ENCODE peak calls at places on chromosomes 7 and 10, in eight cellular contexts. I, L, S, E, A, B, J and H are unnamed samples.
A peak's percentile ranks its signal among the peaks of the same experiment; 100 is the strongest.

GRCh38 chr10:93469454-93469853 is 12.7 kb downstream of the MYOF start:
- DNase-seq in I (peak; percentile 27), L (peak; percentile 13), S (no peak), E (no peak), A (no peak), B (no peak), J (no peak), H (no peak)

GRCh38 chr10:72050873-72051272 is 37.5 kb downstream of the SPOCK2 start:
- DNase-seq in I (no peak), L (no peak), S (no peak), E (no peak), A (no peak), B (no peak), J (no peak), H (no peak)

GRCh38 chr10:43071881-43072650 is 4.8 kb upstream of the RET start:
- DNase-seq in I (no peak), L (no peak), S (no peak), E (no peak), A (no peak), B (no peak), J (no peak), H (no peak)

GRCh38 chr7:3267928-3268690 is 32.9 kb upstream of the SDK1 start:
- DNase-seq in I (no peak), L (peak; percentile 88), S (peak; percentile 60), E (no peak), A (no peak), B (no peak), J (no peak), H (no peak)

GRCh38 chr10:14952851-14953451 is 945 bp downstream of the DCLRE1C start:
- DNase-seq in I (no peak), L (no peak), S (peak; percentile 43), E (no peak), A (peak; percentile 30), B (no peak), J (no peak), H (no peak)

GRCh38 chr10:125343118-125343752 is 182.9 kb upstream of the CTBP2 start:
- DNase-seq in I (no peak), L (peak; percentile 55), S (peak; percentile 56), E (peak; percentile 30), A (peak; percentile 3), B (no peak), J (no peak), H (no peak)

GRCh38 chr10:9382199-9382598 is 1327.7 kb downstream of the GATA3 start:
- DNase-seq in I (no peak), L (no peak), S (no peak), E (peak; percentile 63), A (no peak), B (no peak), J (no peak), H (no peak)

GRCh38 chr10:115936926-115937755 is 335.9 kb downstream of the GFRA1 start:
- DNase-seq in I (no peak), L (peak; percentile 12), S (peak; percentile 59), E (no peak), A (no peak), B (no peak), J (no peak), H (no peak)

GRCh38 chr7:55021951-55022617 is 3.3 kb downstream of the EGFR start:
- DNase-seq in I (peak; percentile 36), L (no peak), S (no peak), E (no peak), A (no peak), B (no peak), J (no peak), H (no peak)

GRCh38 chr7:95993420-95993819 is 221.1 kb downstream of the DYNC1I1 start:
- DNase-seq in I (no peak), L (peak; percentile 8), S (no peak), E (no peak), A (no peak), B (no peak), J (no peak), H (no peak)

GRCh38 chr7:158710651-158711102 is 6.1 kb upstream of the NCAPG2 start:
- DNase-seq in I (no peak), L (no peak), S (no peak), E (no peak), A (no peak), B (no peak), J (no peak), H (no peak)

GRCh38 chr10:110681023-110681681 is 37.0 kb downstream of the RBM20 start:
- DNase-seq in I (peak; percentile 56), L (peak; percentile 37), S (peak; percentile 44), E (peak; percentile 87), A (peak; percentile 41), B (no peak), J (no peak), H (no peak)

GRCh38 chr7:155869784-155870076 is 57.5 kb upstream of the SHH start:
- DNase-seq in I (no peak), L (no peak), S (no peak), E (no peak), A (no peak), B (no peak), J (no peak), H (no peak)

GRCh38 chr10:44253769-44254462 is 131.0 kb downstream of the CXCL12 start:
- DNase-seq in I (peak; percentile 47), L (peak; percentile 63), S (peak; percentile 84), E (no peak), A (no peak), B (peak; percentile 75), J (peak; percentile 36), H (peak; percentile 56)

GRCh38 chr7:143279186-143280098 is 5.3 kb upstream of the TMEM139 start:
- DNase-seq in I (no peak), L (peak; percentile 91), S (peak; percentile 85), E (no peak), A (peak; percentile 66), B (no peak), J (no peak), H (peak; percentile 27)

GRCh38 chr10:12625393-12626023 is 276.2 kb downstream of the CAMK1D start:
- DNase-seq in I (no peak), L (no peak), S (no peak), E (no peak), A (no peak), B (no peak), J (no peak), H (no peak)

GRCh38 chr10:49187950-49188761 is at the start of gene TMEM273:
- DNase-seq in I (peak; percentile 64), L (peak; percentile 33), S (no peak), E (no peak), A (no peak), B (no peak), J (peak; percentile 64), H (peak; percentile 66)

GRCh38 chr10:30435068-30435422 is 1.1 kb downstream of the MAP3K8 start:
- DNase-seq in I (no peak), L (no peak), S (peak; percentile 80), E (peak; percentile 44), A (no peak), B (peak; percentile 51), J (peak; percentile 57), H (no peak)

GRCh38 chr7:132768099-132768498 is 191.8 kb upstream of the PLXNA4 start:
- DNase-seq in I (no peak), L (no peak), S (no peak), E (no peak), A (no peak), B (no peak), J (no peak), H (no peak)

GRCh38 chr7:89887489-89887888 is 266.8 kb upstream of the STEAP1 start:
- DNase-seq in I (no peak), L (no peak), S (no peak), E (no peak), A (no peak), B (no peak), J (no peak), H (no peak)

DNA sequence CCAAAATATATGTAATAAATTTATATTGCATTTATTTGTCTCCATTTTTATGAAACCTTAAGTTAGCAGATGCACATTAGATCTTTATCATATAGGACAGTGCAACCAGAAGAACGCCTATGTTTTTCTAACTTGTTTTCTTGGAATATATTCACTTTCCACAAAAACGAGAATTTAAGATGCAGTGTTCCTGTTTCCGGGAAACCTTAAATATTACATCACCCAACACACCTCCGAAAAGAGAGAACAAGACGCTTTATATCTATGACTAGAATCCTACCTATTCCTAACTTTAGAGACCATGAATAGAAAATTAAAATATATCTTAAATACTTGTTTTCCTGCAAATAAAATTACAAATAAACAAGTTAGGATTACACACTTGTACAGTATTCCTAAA is 1.9 kb downstream of the EZH2 start:
- DNase-seq in I (no peak), L (no peak), S (no peak), E (no peak), A (no peak), B (no peak), J (no peak), H (no peak)
- H3K4me3 ChIP-seq in I (no peak overlapping the region), L (peak overlapping the region; percentile 80), S (peak overlapping the region; percentile 94), E (peak overlapping the region; percentile 100), A (no peak overlapping the region), B (no peak overlapping the region), J (no peak overlapping the region), H (no peak overlapping the region)

GRCh38 chr10:46096909-46097575 is 51.0 kb upstream of the MSMB start:
- DNase-seq in I (no peak), L (no peak), S (no peak), E (peak; percentile 20), A (no peak), B (no peak), J (no peak), H (no peak)
- H3K4me1 ChIP-seq in I (no peaks in the 10 kb centered on the region), L (no peaks in the 10 kb centered on the region), S (no peaks in the 10 kb centered on the region), E (peaks cover 42% of the 10 kb centered on the region), A (no peaks in the 10 kb centered on the region), B (no peaks in the 10 kb centered on the region), J (no peaks in the 10 kb centered on the region), H (no peaks in the 10 kb centered on the region)

GRCh38 chr7:84088669-84089278 is 105.8 kb downstream of the SEMA3A start:
- DNase-seq in I (no peak), L (no peak), S (no peak), E (no peak), A (no peak), B (no peak), J (no peak), H (no peak)

GRCh38 chr7:84091318-84091717 is 103.3 kb downstream of the SEMA3A start:
- DNase-seq in I (no peak), L (peak; percentile 15), S (no peak), E (no peak), A (no peak), B (no peak), J (no peak), H (no peak)

DNA sequence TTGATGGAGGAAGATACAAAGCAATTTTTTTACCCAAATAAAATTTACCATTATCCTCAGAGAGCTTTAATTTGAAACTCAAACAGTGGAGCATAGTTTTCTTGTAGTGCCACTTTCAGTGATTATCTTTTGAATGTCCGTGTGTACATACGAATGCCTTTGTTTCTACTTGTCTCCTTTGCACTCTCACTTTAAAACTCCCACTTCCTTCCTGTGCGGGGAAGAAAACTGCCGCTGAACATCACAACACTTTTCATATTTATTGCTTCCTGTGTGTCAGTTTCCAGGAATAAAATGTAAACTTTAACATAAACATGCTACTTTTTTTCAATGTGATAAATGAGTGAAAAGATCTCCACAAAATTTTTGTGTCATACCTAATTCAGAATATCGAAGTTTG is 102.4 kb downstream of the SEMA3A start:
- DNase-seq in I (no peak), L (peak; percentile 35), S (no peak), E (no peak), A (no peak), B (no peak), J (no peak), H (no peak)
- H3K4me3 ChIP-seq in I (no peak overlapping the region), L (peak overlapping the region; percentile 24), S (peak overlapping the region; percentile 61), E (no peak overlapping the region), A (no peak overlapping the region), B (no peak overlapping the region), J (no peak overlapping the region), H (no peak overlapping the region)

GRCh38 chr7:139741239-139741638 is 36.6 kb downstream of the HIPK2 start:
- DNase-seq in I (no peak), L (no peak), S (no peak), E (no peak), A (no peak), B (no peak), J (no peak), H (no peak)
- H3K4me1 ChIP-seq in I (peaks cover 97% of the 10 kb centered on the region), L (peaks cover 49% of the 10 kb centered on the region), S (peaks cover 79% of the 10 kb centered on the region), E (peaks cover 8% of the 10 kb centered on the region), A (peaks cover 17% of the 10 kb centered on the region), B (peaks cover 15% of the 10 kb centered on the region), J (peaks cover 10% of the 10 kb centered on the region), H (peaks cover 17% of the 10 kb centered on the region)